ENCODE peak calls at places on chromosomes 2 and 18, in four cellular contexts. E is OCI-LY7; B is CD8-positive, alpha-beta memory T cell; G is K562. W is an unnamed sample. For H3K4me1, the result is how much of the 10 kb centered on the place peaks cover.

GRCh38 chr2:34423301-34423700 is 824.2 kb upstream of the FAM98A start:
- DNase-seq in E (peak), B (no peak), G (no peak), W (no peak)

GRCh38 chr2:232886632-232887031 is 16.6 kb downstream of the SNORC start:
- DNase-seq in E (no peak), B (no peak), G (no peak), W (no peak)

GRCh38 chr2:229725716-229726346 is 11.5 kb upstream of the DNER start:
- DNase-seq in E (no peak), B (no peak), G (no peak), W (peak)

GRCh38 chr2:21043744-21044532 is at the start of gene APOB:
- DNase-seq in E (no peak), B (no peak), G (no peak), W (peak)

GRCh38 chr2:235639387-235639786 is 145.5 kb downstream of the AGAP1 start:
- DNase-seq in E (no peak), B (no peak), G (no peak), W (peak)

GRCh38 chr18:69128978-69129377 is 271.7 kb upstream of the DOK6 start:
- DNase-seq in E (no peak), B (no peak), G (no peak), W (no peak)

GRCh38 chr2:16365391-16365790 is 300.2 kb downstream of the CYRIA start:
- DNase-seq in E (no peak), B (no peak), G (no peak), W (no peak)

GRCh38 chr2:237434916-237435315 is 21.0 kb upstream of the COL6A3 start:
- DNase-seq in E (no peak), B (peak), G (peak), W (peak)

GRCh38 chr18:67731853-67732252 is 215.3 kb upstream of the DSEL start:
- DNase-seq in E (no peak), B (no peak), G (no peak), W (no peak)

GRCh38 chr2:188773075-188773474 is 201.1 kb upstream of the COL3A1 start:
- DNase-seq in E (no peak), B (no peak), G (no peak), W (no peak)

GRCh38 chr2:219684721-219685689 is 57.6 kb downstream of the SLC4A3 start:
- DNase-seq in E (peak), B (no peak), G (peak), W (peak)

GRCh38 chr2:206079699-206080465 is 6.1 kb downstream of the INO80D start:
- DNase-seq in E (no peak), B (no peak), G (no peak), W (no peak)

GRCh38 chr2:70964596-70965386 is 13.6 kb upstream of the ANKRD53 start:
- DNase-seq in E (peak), B (peak), G (peak), W (peak)

GRCh38 chr2:86221066-86221684 is 21.9 kb downstream of the MRPL35 start:
- DNase-seq in E (peak), B (no peak), G (peak), W (peak)

GRCh38 chr2:36801088-36801487 is 104.6 kb downstream of the VIT start:
- DNase-seq in E (no peak), B (no peak), G (no peak), W (no peak)

GRCh38 chr2:36798724-36799123 is 102.2 kb downstream of the VIT start:
- DNase-seq in E (no peak), B (no peak), G (no peak), W (no peak)

GRCh38 chr2:36797324-36798070 is 101.0 kb downstream of the VIT start:
- DNase-seq in E (no peak), B (no peak), G (no peak), W (no peak)

GRCh38 chr2:36802952-36803351 is 106.4 kb downstream of the VIT start:
- DNase-seq in E (no peak), B (no peak), G (no peak), W (no peak)

DNA sequence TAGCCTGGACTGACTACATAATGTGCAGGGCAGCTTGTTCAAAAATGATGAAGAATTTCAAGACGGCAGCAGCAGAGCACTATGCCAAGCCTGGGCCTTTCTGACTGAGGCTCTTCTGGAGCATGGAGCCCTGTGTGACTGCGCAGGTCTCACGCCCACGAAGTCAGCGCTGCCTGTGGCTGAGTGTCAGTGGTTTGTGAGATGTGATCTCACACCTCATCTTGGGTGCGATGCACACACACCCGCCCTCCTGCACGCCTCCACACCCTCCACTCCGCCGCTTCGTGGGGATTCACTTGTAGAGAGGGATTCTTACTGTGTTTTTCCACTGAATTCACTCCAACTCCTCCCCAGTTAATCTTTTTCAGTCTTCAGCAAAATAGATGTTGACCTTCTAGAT is 103.9 kb downstream of the VIT start:
- DNase-seq in E (no peak), B (peak), G (no peak), W (no peak)
- H3K4me1 ChIP-seq in E (under half), B (under half), G (under half), W (under half)

GRCh38 chr2:10592652-10593051 is 97.1 kb downstream of the NOL10 start:
- DNase-seq in E (no peak), B (no peak), G (no peak), W (no peak)
- H3K27ac ChIP-seq in E (no peak), B (no peak), G (no peak), W (no peak)

DNA sequence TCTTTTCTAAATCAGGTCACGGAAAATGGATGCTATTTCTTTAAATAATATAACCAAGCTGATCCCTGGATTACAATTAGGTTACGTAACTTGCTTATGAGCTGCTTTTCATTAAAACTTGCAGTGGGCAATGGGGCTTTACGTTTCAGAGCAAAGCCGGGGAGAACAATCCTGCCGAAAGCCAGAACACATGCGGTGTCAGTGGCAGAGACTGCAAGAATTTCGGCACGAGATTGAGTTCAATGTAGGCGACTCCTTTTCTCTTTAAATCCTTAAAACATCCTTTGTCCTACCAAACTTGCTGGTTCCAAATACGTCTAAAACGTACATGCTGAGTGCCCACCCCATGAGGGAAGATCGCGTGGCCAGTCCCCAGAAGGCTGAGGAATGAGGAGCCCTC is 36.8 kb upstream of the NCOA1 start:
- DNase-seq in E (no peak), B (no peak), G (no peak), W (no peak)
- H3K4me3 ChIP-seq in E (no peak), B (no peak), G (no peak), W (no peak)

DNA sequence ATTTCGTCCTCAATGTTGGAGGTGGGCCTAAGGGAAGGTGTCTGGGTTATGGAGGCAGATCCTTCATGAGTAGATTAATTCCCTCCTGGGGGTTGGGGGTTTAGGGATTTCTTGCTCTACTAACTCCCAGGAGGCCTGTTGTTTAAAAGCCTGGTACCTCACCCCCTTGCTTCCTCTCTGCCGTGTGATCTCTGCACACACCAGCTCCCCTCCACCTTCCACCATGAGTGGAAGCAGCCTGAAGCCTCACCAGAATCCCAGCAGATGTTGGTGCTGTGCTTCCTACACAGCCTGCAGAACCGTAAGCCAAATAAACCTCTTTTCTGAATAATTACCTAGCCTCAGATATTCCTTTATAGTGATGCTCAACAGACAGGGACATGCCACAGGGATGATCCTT is 141.5 kb downstream of the ZNF516 start:
- DNase-seq in E (no peak), B (no peak), G (no peak), W (no peak)
- H3K4me1 ChIP-seq in E (under half), B (under half), G (under half), W (under half)

GRCh38 chr18:62572456-62572855 is 49.6 kb downstream of the ZCCHC2 start:
- DNase-seq in E (no peak), B (no peak), G (no peak), W (no peak)
- H3K27ac ChIP-seq in E (no peak), B (no peak), G (no peak), W (no peak)

DNA sequence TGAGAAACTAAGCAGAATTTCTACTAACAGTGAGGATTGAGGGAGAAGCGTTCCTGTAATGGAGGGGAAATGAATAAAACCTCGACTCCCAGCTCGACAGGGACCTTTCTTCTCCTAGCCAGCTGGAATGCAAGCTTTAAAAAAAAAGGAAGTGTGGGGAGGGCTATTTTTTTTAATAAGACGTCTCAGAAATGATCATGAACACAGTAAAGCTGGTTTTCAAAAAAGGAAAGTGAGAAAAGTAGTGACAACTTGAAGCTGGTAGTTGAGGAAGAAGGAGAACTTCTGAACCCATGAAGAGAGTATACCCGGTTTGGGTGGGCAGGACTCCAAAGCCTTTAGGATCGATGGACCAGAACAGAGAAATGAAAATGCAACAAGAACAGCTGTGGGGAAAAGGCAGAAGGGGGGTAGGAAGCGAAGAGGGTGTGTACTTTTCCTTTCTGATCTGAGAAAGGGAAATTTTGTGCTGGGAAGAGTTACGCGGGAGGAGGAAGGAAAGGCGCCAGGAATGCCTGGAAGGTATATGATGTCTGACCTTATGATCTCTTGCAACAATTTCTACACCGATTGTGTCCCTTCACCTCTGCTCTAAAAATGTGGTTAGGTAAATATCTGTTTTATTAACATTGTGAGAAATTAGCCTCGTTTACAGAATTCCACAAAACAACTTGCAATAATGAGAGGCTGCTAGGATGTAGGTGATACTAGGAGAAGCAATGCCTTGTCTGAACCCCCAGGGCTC is 22.6 kb upstream of the CYP1B1 start:
- DNase-seq in E (no peak), B (no peak), G (no peak), W (no peak)
- H3K4me3 ChIP-seq in E (no peak), B (no peak), G (no peak), W (no peak)

GRCh38 chr2:676647-677055 is 555 bp downstream of the TMEM18 start:
- DNase-seq in E (peak), B (peak), G (peak), W (peak)
- H3K4me1 ChIP-seq in E (under half), B (under half), G (under half), W (under half)

GRCh38 chr18:36211612-36212065 is 24.3 kb downstream of the MOCOS start:
- DNase-seq in E (no peak), B (no peak), G (peak), W (no peak)
- H3K27ac ChIP-seq in E (no peak), B (no peak), G (no peak), W (no peak)